ENCODE peak calls at places on chromosomes 16 and 17, in six cellular contexts. M is ascending aorta, B is BJ, N is right atrium auricular region, J is NCI-H1092, D is activated T-cell treated with anti-CD3 and anti-CD28 coated beads for 48 hours. L is an unnamed sample.
A peak's percentile ranks its signal among the peaks of the same experiment; 100 is the strongest.

GRCh38 chr17:74282587-74283370 is 8.7 kb downstream of the DNAI2 start:
- DNase-seq in M (no peak), B (no peak), N (no peak), J (no peak), D (peak; percentile 63), L (no peak)

GRCh38 chr16:22191966-22192260 is 14.2 kb upstream of the EEF2K start:
- DNase-seq in M (no peak), B (no peak), N (no peak), J (no peak), D (no peak), L (no peak)

GRCh38 chr17:30380106-30380420 is 1.3 kb downstream of the CPD start:
- DNase-seq in M (no peak), B (no peak), N (no peak), J (no peak), D (no peak), L (no peak)

GRCh38 chr17:17818088-17818526 is 18.7 kb downstream of the SREBF1 start:
- DNase-seq in M (no peak), B (no peak), N (no peak), J (no peak), D (no peak), L (no peak)

GRCh38 chr16:633336-634050 is 2.6 kb downstream of the METTL26 start:
- DNase-seq in M (no peak), B (no peak), N (no peak), J (no peak), D (no peak), L (no peak)

GRCh38 chr16:84754353-84754856 is 54.6 kb downstream of the USP10 start:
- DNase-seq in M (peak; percentile 87), B (peak; percentile 41), N (peak; percentile 81), J (peak; percentile 53), D (peak; percentile 39), L (no peak)

GRCh38 chr16:14509055-14509454 is 121.0 kb downstream of the PARN start:
- DNase-seq in M (no peak), B (no peak), N (no peak), J (no peak), D (no peak), L (no peak)

GRCh38 chr16:10938844-10939648 is 3.2 kb downstream of the DEXI start:
- DNase-seq in M (no peak), B (no peak), N (no peak), J (no peak), D (no peak), L (no peak)

GRCh38 chr17:27825459-27825858 is 25.1 kb upstream of the NOS2 start:
- DNase-seq in M (no peak), B (no peak), N (no peak), J (no peak), D (no peak), L (no peak)

GRCh38 chr16:49800441-49800840 is 55.5 kb downstream of the ZNF423 start:
- DNase-seq in M (no peak), B (no peak), N (no peak), J (no peak), D (no peak), L (no peak)

GRCh38 chr17:45372325-45372869 is 55.6 kb upstream of the MAP3K14 start:
- DNase-seq in M (peak; percentile 43), B (no peak), N (no peak), J (no peak), D (no peak), L (no peak)

L was measured in omental fat pad.